ENCODE peak calls at places on chromosomes 3 and 15, in nine cellular contexts. S, F, O, Q, N, G, A, U and J are unnamed samples.

GRCh38 chr3:61537366-61537765 is 24.0 kb upstream of the PTPRG start:
- DNase-seq in F (no peak), S (no peak), Q (no peak), O (peak; percentile 9), N (no peak), G (no peak), A (no peak), U (peak; percentile 74), J (no peak)

GRCh38 chr15:32683906-32684584 is 33.8 kb upstream of the GREM1 start:
- DNase-seq in A (no peak), U (peak; percentile 96), N (no peak), G (no peak), S (peak; percentile 30), O (no peak), Q (peak; percentile 16), F (no peak), J (no peak)

GRCh38 chr15:41607033-41607432 is 48.0 kb downstream of the TYRO3 start:
- DNase-seq in N (no peak), Q (no peak), U (peak; percentile 83), F (no peak), G (no peak), A (no peak), S (no peak), O (peak; percentile 17), J (no peak)

GRCh38 chr3:105173972-105174371 is 192.7 kb upstream of the ALCAM start:
- DNase-seq in G (no peak), O (no peak), U (no peak), A (no peak), N (no peak), F (no peak), S (no peak), Q (no peak), J (no peak)

GRCh38 chr3:38009807-38010591 is 19.4 kb downstream of the VILL start:
- DNase-seq in Q (no peak), N (no peak), A (no peak), U (no peak), F (no peak), G (no peak), O (no peak), S (no peak), J (no peak)

GRCh38 chr3:136984837-136985236 is 27.1 kb downstream of the IL20RB start:
- DNase-seq in S (no peak), G (peak; percentile 65), U (peak; percentile 79), F (peak; percentile 76), N (no peak), Q (no peak), O (peak; percentile 63), A (no peak), J (no peak)

GRCh38 chr3:66428733-66429132 is 72.1 kb downstream of the LRIG1 start:
- DNase-seq in U (peak; percentile 96), Q (peak; percentile 76), S (peak; percentile 85), F (peak; percentile 66), G (peak; percentile 64), A (no peak), N (no peak), O (peak; percentile 62), J (no peak)

GRCh38 chr3:168251371-168251770 is 155.6 kb upstream of the GOLIM4 start:
- DNase-seq in S (no peak), Q (no peak), U (no peak), A (no peak), F (no peak), N (peak; percentile 57), G (no peak), O (no peak), J (no peak)

GRCh38 chr3:40207796-40208195 is 101.7 kb upstream of the EIF1B start:
- DNase-seq in U (peak; percentile 25), O (no peak), F (no peak), N (no peak), S (no peak), G (no peak), Q (no peak), A (no peak), J (no peak)

GRCh38 chr3:128195369-128195768 is 42.1 kb downstream of the EEFSEC start:
- DNase-seq in O (no peak), U (no peak), N (no peak), G (no peak), Q (no peak), A (no peak), F (no peak), S (no peak), J (no peak)

GRCh38 chr3:113264249-113264648 is 52.9 kb downstream of the BOC start:
- DNase-seq in O (no peak), U (no peak), G (no peak), N (no peak), S (no peak), F (no peak), A (peak; percentile 76), Q (no peak), J (peak; percentile 72)

GRCh38 chr3:94862703-94863102 is 799.8 kb downstream of the NSUN3 start:
- DNase-seq in F (no peak), A (no peak), G (no peak), Q (peak; percentile 27), O (peak; percentile 54), N (no peak), S (peak; percentile 52), U (peak; percentile 18), J (peak; percentile 40)

DNA sequence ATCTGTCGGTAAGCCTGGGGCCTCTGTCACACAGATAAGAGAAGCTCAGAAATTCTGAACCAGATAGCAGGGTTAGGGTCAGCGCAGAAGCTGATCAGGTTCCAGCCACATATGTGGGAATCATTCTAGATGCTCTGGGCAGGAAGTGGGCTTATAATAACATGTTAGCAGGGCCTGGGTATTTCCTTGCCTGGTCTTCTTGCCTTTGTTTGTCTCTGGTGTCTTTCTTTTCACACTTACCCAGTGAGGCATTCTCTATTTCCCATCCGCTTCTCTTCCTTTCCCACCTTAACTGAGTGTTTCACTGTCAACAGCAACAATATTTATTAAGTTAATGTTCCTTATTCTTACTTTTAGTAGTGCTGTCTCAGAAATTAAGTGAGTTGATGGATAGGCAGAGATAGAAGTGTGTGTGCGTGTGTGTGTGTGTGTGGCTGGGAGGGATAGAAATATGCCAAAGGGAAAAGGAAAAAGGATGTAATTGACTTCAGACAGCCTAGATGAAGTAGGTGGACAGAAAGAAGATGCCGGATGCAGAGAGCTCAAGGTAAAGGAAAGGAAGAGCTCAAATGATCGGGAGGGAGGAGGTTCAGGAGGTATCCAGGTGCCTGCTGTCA is 2.0 kb downstream of the PLA1A start:
- DNase-seq in U (no peak), S (no peak), G (no peak), A (no peak), N (no peak), O (no peak), F (no peak), Q (no peak), J (no peak)
- H3K4me1 ChIP-seq in U (peaks cover 39% of the 10 kb centered on the region), S (peaks cover 8% of the 10 kb centered on the region), G (no peaks in the 10 kb centered on the region), A (no peaks in the 10 kb centered on the region), N (peaks cover 64% of the 10 kb centered on the region), O (peaks cover 16% of the 10 kb centered on the region), F (no peaks in the 10 kb centered on the region), Q (peaks cover 8% of the 10 kb centered on the region), J (peaks cover 28% of the 10 kb centered on the region)

DNA sequence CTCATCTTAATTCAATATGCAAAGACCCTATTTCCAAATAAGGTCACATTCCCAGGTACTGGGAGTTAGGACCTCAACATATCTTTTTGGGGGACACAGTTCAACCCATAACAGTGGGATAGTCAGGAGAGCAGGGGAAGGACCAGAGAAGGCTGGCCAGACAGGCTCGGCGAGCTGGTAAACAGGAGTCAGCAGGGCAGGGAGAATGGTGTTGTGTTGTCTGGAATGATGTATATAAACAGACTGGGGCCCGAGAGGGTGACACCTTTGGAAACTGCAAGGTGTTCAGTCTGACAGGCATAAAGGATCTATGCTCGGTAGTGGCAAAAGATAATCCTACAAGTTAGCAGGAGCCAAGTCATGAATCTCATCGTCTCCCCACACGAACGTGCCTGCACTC is 10.1 kb upstream of the PPP1R2 start:
- DNase-seq in U (no peak), Q (no peak), S (no peak), A (no peak), F (no peak), N (no peak), O (no peak), G (no peak), J (no peak)
- H3K4me1 ChIP-seq in U (no peaks in the 10 kb centered on the region), Q (no peaks in the 10 kb centered on the region), S (no peaks in the 10 kb centered on the region), A (peaks cover under 1% of the 10 kb centered on the region), F (peaks cover 42% of the 10 kb centered on the region), N (peaks cover 14% of the 10 kb centered on the region), O (peaks cover 20% of the 10 kb centered on the region), G (peaks cover 29% of the 10 kb centered on the region), J (peaks cover 12% of the 10 kb centered on the region)

DNA sequence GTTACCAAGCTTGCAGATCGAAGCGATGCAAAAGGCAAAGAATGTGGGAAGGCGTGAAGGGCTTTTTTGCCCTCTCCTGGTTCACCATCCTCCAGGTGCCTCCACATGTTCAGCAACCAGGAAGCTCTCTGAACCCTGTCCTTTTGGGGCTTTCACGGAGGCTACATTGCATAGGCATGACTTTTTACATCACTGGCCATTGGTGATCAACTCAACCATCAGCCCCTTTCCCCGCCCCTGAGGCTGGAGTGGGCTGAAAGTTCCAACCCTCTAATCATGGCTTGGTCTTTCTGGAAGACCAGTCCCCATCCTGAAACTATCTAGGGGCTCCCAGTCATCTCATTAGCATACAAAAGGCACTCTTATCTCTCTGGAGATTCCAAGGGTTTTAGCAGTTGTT is 52.6 kb downstream of the UACA start:
- DNase-seq in F (no peak), Q (no peak), U (no peak), G (no peak), O (no peak), A (no peak), S (no peak), N (no peak), J (no peak)
- H3K4me1 ChIP-seq in F (peaks cover 23% of the 10 kb centered on the region), Q (peaks cover 19% of the 10 kb centered on the region), U (peaks cover 24% of the 10 kb centered on the region), G (peaks cover 2% of the 10 kb centered on the region), O (peaks cover 17% of the 10 kb centered on the region), A (no peaks in the 10 kb centered on the region), S (peaks cover 30% of the 10 kb centered on the region), N (no peaks in the 10 kb centered on the region), J (peaks cover 68% of the 10 kb centered on the region)

GRCh38 chr3:158095302-158095997 is 10.8 kb downstream of the SHOX2 start:
- DNase-seq in F (no peak), N (no peak), A (no peak), Q (no peak), S (no peak), O (no peak), G (no peak), U (no peak), J (no peak)

GRCh38 chr3:158094917-158095301 is 11.3 kb downstream of the SHOX2 start:
- DNase-seq in F (no peak), A (no peak), O (no peak), G (no peak), Q (no peak), N (no peak), S (no peak), U (no peak), J (no peak)

GRCh38 chr3:158094235-158094916 is 11.8 kb downstream of the SHOX2 start:
- DNase-seq in F (no peak), O (peak; percentile 44), N (no peak), Q (no peak), G (no peak), U (no peak), A (no peak), S (no peak), J (no peak)

GRCh38 chr3:158093526-158093925 is 12.7 kb downstream of the SHOX2 start:
- DNase-seq in Q (no peak), O (no peak), G (no peak), U (no peak), F (no peak), A (no peak), N (no peak), S (no peak), J (no peak)

DNA sequence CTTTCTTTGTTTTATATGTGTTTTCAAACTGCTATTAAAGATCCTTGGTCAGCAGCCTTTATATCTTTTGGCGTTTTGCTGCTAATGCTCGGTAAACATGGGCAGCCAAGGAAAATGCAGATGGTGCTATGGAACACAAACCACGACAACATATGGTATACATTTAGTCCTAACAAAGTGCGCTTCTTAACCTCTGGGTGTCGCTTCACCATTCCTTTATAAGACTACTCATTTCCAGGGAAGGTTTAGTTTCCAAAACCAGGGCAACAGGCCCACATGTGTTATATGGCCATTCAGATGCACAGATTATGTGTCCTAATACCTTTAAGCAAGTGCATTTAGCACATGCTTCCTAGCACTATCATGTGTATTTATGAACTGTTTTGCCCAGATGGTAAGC is 14.7 kb downstream of the SHOX2 start:
- DNase-seq in F (no peak), O (no peak), N (no peak), S (peak; percentile 50), A (no peak), Q (no peak), U (peak; percentile 65), G (no peak), J (peak; percentile 76)
- H3K4me1 ChIP-seq in F (no peaks in the 10 kb centered on the region), O (no peaks in the 10 kb centered on the region), N (no peaks in the 10 kb centered on the region), S (no peaks in the 10 kb centered on the region), A (no peaks in the 10 kb centered on the region), Q (no peaks in the 10 kb centered on the region), U (no peaks in the 10 kb centered on the region), G (no peaks in the 10 kb centered on the region), J (no peaks in the 10 kb centered on the region)